ENCODE peak calls at places on chromosomes 12 and 14, in seven cellular contexts. J is T-helper 17 cell; T is left kidney; O is naive thymus-derived CD8-positive, alpha-beta T cell; Z is HEK293T; M is WTC11; X is CD4-positive, alpha-beta T cell. N is an unnamed sample.

GRCh38 chr12:108337235-108338223 is 1.6 kb downstream of the CMKLR1 start:
- DNase-seq in J (no peak), T (no peak), O (no peak), Z (peak), M (peak), X (no peak), N (no peak)

GRCh38 chr12:69024907-69025306 is 91.9 kb upstream of the CPM start:
- DNase-seq in J (no peak), T (peak), O (no peak), Z (no peak), M (no peak), X (no peak), N (no peak)

GRCh38 chr12:2332266-2332665 is 279.5 kb downstream of the CACNA1C start:
- DNase-seq in J (no peak), T (no peak), O (no peak), Z (no peak), M (no peak), X (no peak), N (no peak)

GRCh38 chr12:14810953-14811483 is 3.0 kb downstream of the SMCO3 start:
- DNase-seq in J (no peak), T (no peak), O (no peak), Z (peak), M (peak), X (no peak), N (no peak)

GRCh38 chr14:64762044-64763034 is 58.1 kb downstream of the PLEKHG3 start:
- DNase-seq in J (peak), T (peak), O (no peak), Z (peak), M (no peak), X (peak), N (peak)

GRCh38 chr12:118189761-118190181 is 53.8 kb downstream of the PEBP1 start:
- DNase-seq in J (no peak), T (peak), O (no peak), Z (no peak), M (peak), X (no peak), N (peak)

GRCh38 chr12:26696613-26697092 is 136.3 kb downstream of the ITPR2 start:
- DNase-seq in J (no peak), T (no peak), O (no peak), Z (no peak), M (no peak), X (no peak), N (no peak)

GRCh38 chr12:54368016-54368708 is 3.9 kb upstream of the GPR84 start:
- DNase-seq in J (no peak), T (no peak), O (no peak), Z (no peak), M (no peak), X (no peak), N (no peak)

GRCh38 chr12:49942512-49942893 is 8.0 kb upstream of the AQP2 start:
- DNase-seq in J (no peak), T (no peak), O (no peak), Z (no peak), M (no peak), X (no peak), N (no peak)